ENCODE peak calls at places on chromosomes 2 and 18, in five cellular contexts. J is bronchial epithelial cell, U is HFF-Myc, Z is mucosa of descending colon, X is retina. V is an unnamed sample.

GRCh38 chr2:12728221-12728777 is 11.6 kb downstream of the TRIB2 start:
- DNase-seq in J (no peak), U (no peak), X (no peak), Z (peak; percentile 28), V (no peak)

GRCh38 chr2:18159899-18160298 is 281.4 kb downstream of the KCNS3 start:
- DNase-seq in Z (no peak), X (no peak), J (no peak), U (no peak), V (no peak)

GRCh38 chr18:58080516-58080915 is 36.5 kb downstream of the NEDD4L start:
- DNase-seq in Z (no peak), J (no peak), U (no peak), X (no peak), V (no peak)

GRCh38 chr2:3037196-3038194 is 340.1 kb downstream of the EIPR1 start:
- DNase-seq in U (no peak), Z (no peak), J (no peak), X (no peak), V (no peak)

GRCh38 chr2:177285892-177286715 is 21.6 kb upstream of the NFE2L2 start:
- DNase-seq in U (no peak), Z (no peak), J (no peak), X (no peak), V (no peak)

GRCh38 chr18:37483221-37483971 is 82.2 kb downstream of the CELF4 start:
- DNase-seq in Z (peak; percentile 29), J (peak; percentile 28), U (no peak), X (peak; percentile 67), V (no peak)

GRCh38 chr2:110770696-110771425 is 38.5 kb downstream of the ACOXL start:
- DNase-seq in Z (peak; percentile 25), U (peak; percentile 50), J (peak; percentile 87), X (peak; percentile 83), V (no peak)

GRCh38 chr18:46001074-46001473 is 33.9 kb upstream of the EPG5 start:
- DNase-seq in X (no peak), J (no peak), U (no peak), Z (no peak), V (no peak)

GRCh38 chr2:40169430-40169829 is 282.5 kb downstream of the SLC8A1 start:
- DNase-seq in Z (no peak), X (no peak), U (no peak), J (peak; percentile 29), V (no peak)

GRCh38 chr2:233084488-233084887 is 24.3 kb downstream of the INPP5D start:
- DNase-seq in Z (peak; percentile 55), X (no peak), J (no peak), U (no peak), V (no peak)

GRCh38 chr2:227783404-227784138 is 30.1 kb upstream of the CCL20 start:
- DNase-seq in X (no peak), U (no peak), J (no peak), Z (no peak), V (no peak)

GRCh38 chr2:219561179-219562048 is 9.9 kb downstream of the OBSL1 start:
- DNase-seq in U (no peak), J (no peak), Z (no peak), X (no peak), V (no peak)

GRCh38 chr18:63472380-63472779 is 4.4 kb upstream of the SERPINB5 start:
- DNase-seq in X (no peak), J (peak; percentile 99), U (no peak), Z (peak; percentile 68), V (no peak)

GRCh38 chr2:128754246-128754724 is 435.6 kb upstream of the HS6ST1 start:
- DNase-seq in U (no peak), X (no peak), J (no peak), Z (peak; percentile 17), V (no peak)

GRCh38 chr2:108573070-108573469 is 38.8 kb downstream of the LIMS1 start:
- DNase-seq in J (peak; percentile 65), X (no peak), Z (no peak), U (no peak), V (no peak)